ENCODE peak calls at places on chromosome 20, in six cellular contexts. X, J, K, R, E and V are unnamed samples.

GRCh38 chr20:3374296-3374695 is 33.2 kb downstream of the DNAAF9 start:
- DNase-seq in J (no peak), E (no peak), K (no peak), X (no peak), R (peak; percentile 10), V (no peak)

GRCh38 chr20:20363449-20364015 is 4.4 kb upstream of the INSM1 start:
- DNase-seq in K (no peak), J (no peak), R (no peak), E (no peak), X (no peak), V (no peak)

GRCh38 chr20:44745560-44746366 is at the start of gene KCNK15:
- DNase-seq in E (peak; percentile 71), X (peak; percentile 16), J (no peak), K (no peak), R (peak; percentile 71), V (no peak)

GRCh38 chr20:1757072-1757471 is 99.5 kb upstream of the SIRPG start:
- DNase-seq in K (no peak), E (no peak), J (no peak), R (no peak), X (peak; percentile 39), V (peak; percentile 98)

GRCh38 chr20:63232235-63233060 is 3.3 kb upstream of the BIRC7 start:
- DNase-seq in K (peak; percentile 72), R (peak; percentile 86), E (no peak), X (peak; percentile 90), J (no peak), V (peak; percentile 89)

GRCh38 chr20:59645316-59645715 is 41.0 kb downstream of the PHACTR3 start:
- DNase-seq in J (no peak), E (no peak), X (no peak), K (no peak), R (no peak), V (peak; percentile 8)

GRCh38 chr20:24257171-24257570 is 212.3 kb upstream of the SYNDIG1 start:
- DNase-seq in K (no peak), R (peak; percentile 9), J (no peak), X (no peak), E (no peak), V (no peak)

GRCh38 chr20:33372993-33373441 is 28.3 kb downstream of the CDK5RAP1 start:
- DNase-seq in J (no peak), K (no peak), E (no peak), R (peak; percentile 7), X (no peak), V (no peak)

GRCh38 chr20:10093087-10093591 is 58.4 kb downstream of the ANKEF1 start:
- DNase-seq in E (no peak), R (peak; percentile 88), K (no peak), J (no peak), X (peak; percentile 90), V (peak; percentile 59)

GRCh38 chr20:37501940-37502339 is 19.1 kb upstream of the NNAT start:
- DNase-seq in R (no peak), X (peak; percentile 22), J (no peak), K (no peak), E (no peak), V (no peak)

GRCh38 chr20:48189177-48189576 is 403.9 kb upstream of the SULF2 start:
- DNase-seq in R (peak; percentile 22), K (peak; percentile 12), X (peak; percentile 63), E (no peak), J (peak; percentile 46), V (peak; percentile 23)

GRCh38 chr20:41177636-41178035 is 40.3 kb downstream of the PLCG1 start:
- DNase-seq in E (no peak), K (peak; percentile 8), J (no peak), R (peak; percentile 97), X (peak; percentile 85), V (peak; percentile 58)

GRCh38 chr20:50344232-50345071 is 153.8 kb downstream of the CEBPB start:
- DNase-seq in J (peak; percentile 8), E (no peak), R (no peak), K (no peak), X (no peak), V (no peak)

GRCh38 chr20:967796-968742 is 34.0 kb downstream of the RSPO4 start:
- DNase-seq in J (peak; percentile 50), K (peak; percentile 91), X (peak; percentile 33), E (peak; percentile 62), R (peak; percentile 31), V (no peak)

GRCh38 chr20:41255655-41256054 is 61.9 kb downstream of the ZHX3 start:
- DNase-seq in J (no peak), R (no peak), E (no peak), X (no peak), K (no peak), V (no peak)

GRCh38 chr20:45892049-45892816 is 1.1 kb downstream of the CTSA start:
- DNase-seq in J (no peak), R (peak; percentile 73), E (peak; percentile 39), X (peak; percentile 55), K (no peak), V (peak; percentile 59)

GRCh38 chr20:62158088-62158400 is 14.5 kb downstream of the SS18L1 start:
- DNase-seq in K (no peak), R (no peak), X (no peak), E (no peak), J (no peak), V (no peak)

GRCh38 chr20:33443006-33443511 is 504 bp downstream of the SNTA1 start:
- DNase-seq in J (peak; percentile 51), K (no peak), X (no peak), R (peak; percentile 65), E (no peak), V (no peak)

GRCh38 chr20:47326718-47327137 is 29.8 kb downstream of the ZMYND8 start:
- DNase-seq in K (no peak), E (no peak), J (no peak), X (peak; percentile 60), R (peak; percentile 52), V (peak; percentile 51)

GRCh38 chr20:50298554-50299324 is 108.1 kb downstream of the CEBPB start:
- DNase-seq in X (no peak), R (no peak), J (no peak), K (no peak), E (no peak), V (no peak)

GRCh38 chr20:18974660-18975059 is 161.1 kb downstream of the SCP2D1 start:
- DNase-seq in J (no peak), X (no peak), K (no peak), R (no peak), E (no peak), V (no peak)

GRCh38 chr20:9374480-9374879 is 139.9 kb upstream of the LAMP5 start:
- DNase-seq in E (no peak), K (no peak), J (no peak), R (no peak), X (no peak), V (no peak)

GRCh38 chr20:45911486-45912343 is at the start of gene PLTP:
- DNase-seq in J (no peak), R (peak; percentile 78), X (peak; percentile 38), E (peak; percentile 89), K (no peak), V (peak; percentile 50)

GRCh38 chr20:10216146-10216741 is 2.4 kb upstream of the SNAP25 start:
- DNase-seq in J (no peak), K (no peak), E (no peak), R (no peak), X (no peak), V (no peak)

GRCh38 chr20:36269507-36269906 is 33.2 kb downstream of the AAR2 start:
- DNase-seq in X (no peak), R (no peak), E (no peak), J (no peak), K (no peak), V (no peak)
- H3K79me2 ChIP-seq in X (no peaks in the 10 kb centered on the region), R (no peaks in the 10 kb centered on the region), E (no peaks in the 10 kb centered on the region), J (no peaks in the 10 kb centered on the region), K (no peaks in the 10 kb centered on the region), V (no peaks in the 10 kb centered on the region)

GRCh38 chr20:52812231-52812847 is 159.8 kb upstream of the TSHZ2 start:
- DNase-seq in J (peak; percentile 15), E (no peak), R (peak; percentile 14), K (no peak), X (no peak), V (no peak)
- H3K9me2 ChIP-seq in J (no peaks in the 10 kb centered on the region), E (no peaks in the 10 kb centered on the region), R (no peaks in the 10 kb centered on the region), K (no peaks in the 10 kb centered on the region), X (no peaks in the 10 kb centered on the region), V (peaks cover 5% of the 10 kb centered on the region)

GRCh38 chr20:58130156-58130555 is 98.3 kb downstream of the ANKRD60 start:
- DNase-seq in R (no peak), E (no peak), K (no peak), X (no peak), J (no peak), V (no peak)
- H3K4me1 ChIP-seq in R (peaks cover 38% of the 10 kb centered on the region), E (peaks cover 25% of the 10 kb centered on the region), K (peaks cover 12% of the 10 kb centered on the region), X (peaks cover 52% of the 10 kb centered on the region), J (no peaks in the 10 kb centered on the region), V (peaks cover 82% of the 10 kb centered on the region)

GRCh38 chr20:35077341-35077740 is 15.3 kb downstream of the TRPC4AP start:
- DNase-seq in R (no peak), K (no peak), X (no peak), J (no peak), E (no peak), V (no peak)
- H3K79me2 ChIP-seq in R (peaks cover 100% of the 10 kb centered on the region), K (peaks cover 46% of the 10 kb centered on the region), X (peaks cover 36% of the 10 kb centered on the region), J (peaks cover 38% of the 10 kb centered on the region), E (peaks cover 95% of the 10 kb centered on the region), V (peaks cover 43% of the 10 kb centered on the region)